ENCODE peak calls at places on chromosome 20, in seven cellular contexts. J is fibroblast of pulmonary artery, V is HCT116, H is cardiac muscle cell, O is mucosa of descending colon, T is ascending aorta, K is pancreas. G is an unnamed sample.

GRCh38 chr20:63316502-63316921 is 23.5 kb downstream of the COL20A1 start:
- DNase-seq in O (no peak), K (peak; percentile 6), V (no peak), J (no peak), H (no peak), T (peak; percentile 38), G (no peak)

GRCh38 chr20:5945963-5946362 is 4.4 kb downstream of the TRMT6 start:
- DNase-seq in K (no peak), T (no peak), V (no peak), O (no peak), H (peak; percentile 26), J (peak; percentile 64), G (peak; percentile 68)

GRCh38 chr20:1334761-1335160 is 5.8 kb upstream of the SDCBP2 start:
- DNase-seq in H (peak; percentile 51), J (no peak), T (no peak), V (peak; percentile 27), O (no peak), K (no peak), G (no peak)

GRCh38 chr20:297925-298754 is 770 bp downstream of the ZCCHC3 start:
- DNase-seq in T (peak; percentile 75), V (no peak), K (peak; percentile 71), J (peak; percentile 72), O (peak; percentile 84), H (peak; percentile 77), G (peak; percentile 71)

GRCh38 chr20:59578602-59579403 is 25.5 kb upstream of the PHACTR3 start:
- DNase-seq in T (no peak), V (no peak), H (no peak), K (no peak), O (no peak), J (no peak), G (no peak)

GRCh38 chr20:3808141-3808479 is 12.0 kb downstream of the CDC25B start:
- DNase-seq in O (peak; percentile 95), J (peak; percentile 94), T (peak; percentile 93), V (peak; percentile 80), H (peak; percentile 91), K (peak; percentile 89), G (peak; percentile 94)

GRCh38 chr20:17870063-17870740 is 98.4 kb downstream of the SNX5 start:
- DNase-seq in V (no peak), J (peak; percentile 40), T (no peak), H (peak; percentile 67), K (no peak), O (no peak), G (no peak)

GRCh38 chr20:24990810-24991252 is 1.7 kb downstream of the APMAP start:
- DNase-seq in K (no peak), T (peak; percentile 50), O (no peak), J (no peak), H (no peak), V (no peak), G (no peak)

GRCh38 chr20:46230811-46231282 is 77.5 kb downstream of the CDH22 start:
- DNase-seq in K (no peak), T (no peak), J (peak; percentile 58), O (peak; percentile 28), V (no peak), H (peak; percentile 68), G (no peak)

GRCh38 chr20:48722002-48722731 is 105.6 kb downstream of the PREX1 start:
- DNase-seq in K (peak; percentile 37), T (peak; percentile 93), V (no peak), J (peak; percentile 84), H (peak; percentile 92), O (peak; percentile 44), G (peak; percentile 51)

GRCh38 chr20:62367483-62368302 is 581 bp upstream of the LAMA5 start:
- DNase-seq in O (no peak), K (no peak), J (no peak), H (peak; percentile 36), T (no peak), V (no peak), G (no peak)

DNA sequence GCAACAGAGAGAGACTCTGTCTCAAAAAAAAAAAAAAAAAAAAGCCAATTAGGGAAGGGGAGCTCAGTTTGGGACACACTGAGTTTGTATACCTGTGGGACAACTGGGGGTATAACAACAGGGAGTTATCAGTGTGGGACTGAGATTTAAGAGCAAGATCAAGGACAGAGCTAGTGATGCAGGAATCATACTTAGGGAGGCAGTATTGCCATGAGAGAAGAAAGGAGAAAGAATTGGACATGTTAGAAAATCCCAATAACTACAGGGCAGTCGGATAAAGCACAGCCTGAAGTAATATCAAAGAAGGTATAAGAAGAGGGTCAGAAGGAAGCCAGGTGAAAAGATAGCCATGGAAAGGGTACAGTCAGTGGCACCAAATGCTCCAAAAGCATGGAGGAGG is 121.2 kb downstream of the PTPRT start:
- DNase-seq in H (no peak), K (no peak), V (no peak), J (no peak), O (no peak), T (no peak), G (no peak)
- TF ChIP-seq CTCF in H (no peak), K (no peak), V (no peak), J (no peak), O (no peak), T (no peak), G (no peak)

GRCh38 chr20:57605878-57606277 is 14.3 kb downstream of the ZBP1 start:
- DNase-seq in O (no peak), J (no peak), T (no peak), K (no peak), V (no peak), H (no peak), G (no peak)

GRCh38 chr20:57601737-57602136 is 18.5 kb downstream of the ZBP1 start:
- DNase-seq in J (no peak), T (no peak), O (no peak), K (no peak), H (no peak), V (no peak), G (no peak)

GRCh38 chr20:57608516-57608915 is 11.7 kb downstream of the ZBP1 start:
- DNase-seq in O (no peak), J (no peak), T (no peak), H (no peak), K (no peak), V (no peak), G (no peak)

GRCh38 chr20:57603120-57603519 is 17.1 kb downstream of the ZBP1 start:
- DNase-seq in J (no peak), V (no peak), K (no peak), O (no peak), T (no peak), H (no peak), G (no peak)

GRCh38 chr20:57605045-57605444 is 15.2 kb downstream of the ZBP1 start:
- DNase-seq in K (no peak), T (no peak), O (peak; percentile 60), H (no peak), V (no peak), J (no peak), G (no peak)
- TF ChIP-seq CTCF in K (no peak), T (no peak), O (no peak), H (no peak), V (no peak), J (no peak), G (no peak)

GRCh38 chr20:21162631-21163030 is 36.7 kb downstream of the KIZ start:
- DNase-seq in H (no peak), K (no peak), T (no peak), O (no peak), V (no peak), J (no peak), G (no peak)
- TF ChIP-seq CTCF in H (no peak), K (no peak), T (no peak), O (no peak), V (no peak), J (no peak), G (no peak)

GRCh38 chr20:60993647-60994046 is 258.4 kb upstream of the CDH4 start:
- DNase-seq in V (no peak), H (no peak), T (no peak), J (no peak), K (no peak), O (no peak), G (no peak)
- TF ChIP-seq CTCF in V (no peak), H (no peak), T (no peak), J (no peak), K (no peak), O (no peak), G (peak; percentile 38)

GRCh38 chr20:31943052-31943471 is 8.8 kb downstream of the PDRG1 start:
- DNase-seq in H (peak; percentile 6), J (no peak), O (no peak), K (no peak), T (no peak), V (no peak), G (no peak)

GRCh38 chr20:31949877-31950646 is 1.8 kb downstream of the PDRG1 start:
- DNase-seq in H (no peak), O (no peak), J (no peak), V (no peak), K (no peak), T (no peak), G (no peak)

GRCh38 chr20:31948008-31948407 is 3.8 kb downstream of the PDRG1 start:
- DNase-seq in J (no peak), V (no peak), K (no peak), H (no peak), T (no peak), O (no peak), G (no peak)

GRCh38 chr20:31945319-31945718 is 6.5 kb downstream of the PDRG1 start:
- DNase-seq in O (no peak), H (no peak), T (no peak), J (no peak), V (no peak), K (no peak), G (no peak)

DNA sequence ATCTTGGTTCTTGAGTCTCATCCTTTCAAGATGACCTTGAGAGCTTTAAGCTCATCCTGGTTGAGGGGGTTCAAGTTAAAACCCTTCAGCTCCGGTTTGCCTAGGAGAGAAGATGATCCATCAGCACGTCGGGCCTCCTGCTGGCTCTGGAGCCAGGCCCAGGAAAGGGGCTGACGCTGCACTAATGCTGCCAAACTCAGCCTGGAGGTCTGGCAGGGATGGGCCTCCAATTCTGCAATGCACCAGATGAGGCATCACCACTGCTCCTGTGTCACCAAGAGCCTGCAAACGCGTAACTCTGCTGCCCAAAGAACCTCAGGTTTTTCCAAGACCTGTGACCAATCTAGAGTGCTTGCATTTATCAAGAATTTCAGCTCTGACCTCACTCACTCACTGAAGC is 6.1 kb downstream of the PDRG1 start:
- DNase-seq in V (no peak), J (no peak), H (no peak), T (no peak), K (no peak), O (no peak), G (no peak)
- TF ChIP-seq CTCF in V (no peak), J (no peak), H (no peak), T (no peak), K (no peak), O (no peak), G (no peak)

GRCh38 chr20:22106308-22106938 is 401.0 kb downstream of the PAX1 start:
- DNase-seq in O (no peak), J (peak; percentile 8), K (no peak), V (no peak), T (no peak), H (no peak), G (no peak)
- TF ChIP-seq CTCF in O (no peak), J (no peak), K (no peak), V (no peak), T (peak; percentile 18), H (no peak), G (peak; percentile 35)